ENCODE peak calls at places on chromosomes 16 and 17, in four cellular contexts. One of them, this sample, is unnamed.

GRCh38 chr17:33895491-33895890 is 359.6 kb upstream of the CCL2 start:
- DNase-seq in choroid plexus epithelial cell: no peak
- DNase-seq in uterus: no peak
- DNase-seq in WTC11: no peak
- DNase-seq in this sample: no peak

GRCh38 chr16:14353340-14353739 is 276.7 kb downstream of the PARN start:
- DNase-seq in choroid plexus epithelial cell: no peak
- DNase-seq in uterus: no peak
- DNase-seq in WTC11: no peak
- DNase-seq in this sample: no peak

GRCh38 chr16:49491736-49492089 is 118.1 kb downstream of the C16orf78 start:
- DNase-seq in choroid plexus epithelial cell: peak
- DNase-seq in uterus: peak
- DNase-seq in WTC11: peak
- DNase-seq in this sample: peak

GRCh38 chr17:50056961-50057330 is 1.0 kb downstream of the ITGA3 start:
- DNase-seq in choroid plexus epithelial cell: peak
- DNase-seq in uterus: no peak
- DNase-seq in WTC11: peak
- DNase-seq in this sample: no peak

GRCh38 chr17:20256144-20256543 is 211.2 kb downstream of the LGALS9B start:
- DNase-seq in choroid plexus epithelial cell: no peak
- DNase-seq in uterus: no peak
- DNase-seq in WTC11: no peak
- DNase-seq in this sample: no peak

GRCh38 chr16:67961551-67961957 is 6.9 kb downstream of the SLC12A4 start:
- DNase-seq in choroid plexus epithelial cell: no peak
- DNase-seq in uterus: no peak
- DNase-seq in WTC11: no peak
- DNase-seq in this sample: no peak

GRCh38 chr17:70956731-70957130 is 787.4 kb downstream of the KCNJ2 start:
- DNase-seq in choroid plexus epithelial cell: no peak
- DNase-seq in uterus: no peak
- DNase-seq in WTC11: no peak
- DNase-seq in this sample: no peak

GRCh38 chr17:15279011-15279477 is 13.9 kb upstream of the PMP22 start:
- DNase-seq in choroid plexus epithelial cell: peak
- DNase-seq in uterus: no peak
- DNase-seq in WTC11: no peak
- DNase-seq in this sample: no peak

GRCh38 chr16:58511933-58512815 is 3.1 kb upstream of the SETD6 start:
- DNase-seq in choroid plexus epithelial cell: peak
- DNase-seq in uterus: peak
- DNase-seq in WTC11: peak
- DNase-seq in this sample: peak

GRCh38 chr16:65319621-65320231 is 197.9 kb upstream of the CDH11 start:
- DNase-seq in choroid plexus epithelial cell: no peak
- DNase-seq in uterus: no peak
- DNase-seq in WTC11: no peak
- DNase-seq in this sample: no peak

GRCh38 chr17:21358682-21359482 is 17.3 kb upstream of the KCNJ12 start:
- DNase-seq in choroid plexus epithelial cell: no peak
- DNase-seq in uterus: no peak
- DNase-seq in WTC11: no peak
- DNase-seq in this sample: no peak

GRCh38 chr16:86520317-86521210 is 10.2 kb downstream of the FOXF1 start:
- DNase-seq in choroid plexus epithelial cell: peak
- DNase-seq in uterus: no peak
- DNase-seq in WTC11: no peak
- DNase-seq in this sample: no peak

GRCh38 chr17:11986939-11987329 is 10.3 kb downstream of the ZNF18 start:
- DNase-seq in choroid plexus epithelial cell: peak
- DNase-seq in uterus: no peak
- DNase-seq in WTC11: no peak
- DNase-seq in this sample: no peak

GRCh38 chr17:82358467-82359350 is at the start of gene TEX19:
- DNase-seq in choroid plexus epithelial cell: no peak
- DNase-seq in uterus: no peak
- DNase-seq in WTC11: no peak
- DNase-seq in this sample: no peak

GRCh38 chr17:73278465-73279453 is 17.1 kb upstream of the CPSF4L start:
- DNase-seq in choroid plexus epithelial cell: no peak
- DNase-seq in uterus: peak
- DNase-seq in WTC11: no peak
- DNase-seq in this sample: no peak

GRCh38 chr16:65534121-65534528 is 412.3 kb upstream of the CDH11 start:
- DNase-seq in choroid plexus epithelial cell: peak
- DNase-seq in uterus: no peak
- DNase-seq in WTC11: no peak
- DNase-seq in this sample: no peak

GRCh38 chr16:78259883-78260282 is 160.4 kb downstream of the WWOX start:
- DNase-seq in choroid plexus epithelial cell: no peak
- DNase-seq in uterus: no peak
- DNase-seq in WTC11: no peak
- DNase-seq in this sample: no peak

GRCh38 chr16:80125677-80126076 is 415.1 kb upstream of the DYNLRB2 start:
- DNase-seq in choroid plexus epithelial cell: no peak
- DNase-seq in uterus: peak
- DNase-seq in WTC11: no peak
- DNase-seq in this sample: no peak

GRCh38 chr17:80454557-80455327 is 21.7 kb downstream of the NPTX1 start:
- DNase-seq in choroid plexus epithelial cell: peak
- DNase-seq in uterus: peak
- DNase-seq in WTC11: peak
- DNase-seq in this sample: peak

GRCh38 chr17:52147431-52147830 is 11.1 kb downstream of the CA10 start:
- DNase-seq in choroid plexus epithelial cell: no peak
- DNase-seq in uterus: no peak
- DNase-seq in WTC11: no peak
- DNase-seq in this sample: no peak

GRCh38 chr16:19316846-19317245 is 31.3 kb downstream of the CLEC19A start:
- DNase-seq in choroid plexus epithelial cell: no peak
- DNase-seq in uterus: no peak
- DNase-seq in WTC11: peak
- DNase-seq in this sample: no peak

GRCh38 chr16:80620656-80621605 is 80.1 kb downstream of the DYNLRB2 start:
- DNase-seq in choroid plexus epithelial cell: no peak
- DNase-seq in uterus: no peak
- DNase-seq in WTC11: no peak
- DNase-seq in this sample: peak

GRCh38 chr16:85894266-85894665 is 4.7 kb upstream of the IRF8 start:
- DNase-seq in choroid plexus epithelial cell: no peak
- DNase-seq in uterus: no peak
- DNase-seq in WTC11: peak
- DNase-seq in this sample: no peak

GRCh38 chr16:72284042-72284789 is 112.3 kb upstream of the PMFBP1 start:
- DNase-seq in choroid plexus epithelial cell: peak
- DNase-seq in uterus: no peak
- DNase-seq in WTC11: no peak
- DNase-seq in this sample: peak

GRCh38 chr16:78184554-78185183 is 85.2 kb downstream of the WWOX start:
- DNase-seq in choroid plexus epithelial cell: peak
- DNase-seq in uterus: no peak
- DNase-seq in WTC11: no peak
- DNase-seq in this sample: no peak

GRCh38 chr17:72422505-72423285 is 301.9 kb downstream of the SOX9 start:
- DNase-seq in choroid plexus epithelial cell: peak
- DNase-seq in uterus: no peak
- DNase-seq in WTC11: no peak
- DNase-seq in this sample: no peak

GRCh38 chr17:41784207-41784744 is 2.2 kb downstream of the JUP start:
- DNase-seq in choroid plexus epithelial cell: peak
- DNase-seq in uterus: peak
- DNase-seq in WTC11: peak
- DNase-seq in this sample: no peak

GRCh38 chr17:75636381-75637142 is 3.3 kb downstream of the SMIM5 start:
- DNase-seq in choroid plexus epithelial cell: no peak
- DNase-seq in uterus: no peak
- DNase-seq in WTC11: no peak
- DNase-seq in this sample: peak

GRCh38 chr17:78324391-78325075 is 35.3 kb downstream of the SOCS3 start:
- DNase-seq in choroid plexus epithelial cell: peak
- DNase-seq in uterus: peak
- DNase-seq in WTC11: peak
- DNase-seq in this sample: no peak

GRCh38 chr17:3554440-3554839 is 3.2 kb downstream of the TRPV3 start:
- DNase-seq in choroid plexus epithelial cell: no peak
- DNase-seq in uterus: no peak
- DNase-seq in WTC11: no peak
- DNase-seq in this sample: no peak

GRCh38 chr17:3552916-3553315 is 4.7 kb downstream of the TRPV3 start:
- DNase-seq in choroid plexus epithelial cell: no peak
- DNase-seq in uterus: no peak
- DNase-seq in WTC11: no peak
- DNase-seq in this sample: no peak

GRCh38 chr17:3553419-3554401 is 3.9 kb downstream of the TRPV3 start:
- DNase-seq in choroid plexus epithelial cell: no peak
- DNase-seq in uterus: no peak
- DNase-seq in WTC11: no peak
- DNase-seq in this sample: no peak

GRCh38 chr17:3549610-3550162 is 7.9 kb downstream of the TRPV3 start:
- DNase-seq in choroid plexus epithelial cell: no peak
- DNase-seq in uterus: no peak
- DNase-seq in WTC11: no peak
- DNase-seq in this sample: no peak

DNA sequence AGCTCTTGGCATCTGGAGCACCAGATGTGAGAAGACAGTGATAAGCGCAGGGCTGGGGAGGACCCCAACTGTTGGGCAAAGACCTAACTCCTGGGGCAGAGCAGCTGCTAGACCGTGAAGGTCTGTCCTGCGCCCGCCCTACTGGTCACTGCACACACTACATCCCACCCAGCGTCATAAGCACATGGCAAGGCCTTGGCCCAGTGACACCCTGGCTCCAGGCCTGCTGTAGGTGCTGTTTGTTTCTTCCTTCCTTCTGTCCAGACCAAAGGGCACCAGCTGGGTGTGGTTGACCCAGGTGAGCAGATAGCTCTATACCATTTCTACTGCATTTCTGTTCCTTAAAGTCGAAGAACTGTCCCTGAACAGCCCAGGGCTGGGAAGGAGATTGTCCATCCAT is 6.4 kb downstream of the TRPV3 start:
- DNase-seq in choroid plexus epithelial cell: no peak
- DNase-seq in uterus: no peak
- DNase-seq in WTC11: no peak
- DNase-seq in this sample: no peak
- TF ChIP-seq CTCF in choroid plexus epithelial cell: peak
- TF ChIP-seq CTCF in uterus: no peak
- TF ChIP-seq CTCF in WTC11: no peak
- TF ChIP-seq CTCF in this sample: no peak

DNA sequence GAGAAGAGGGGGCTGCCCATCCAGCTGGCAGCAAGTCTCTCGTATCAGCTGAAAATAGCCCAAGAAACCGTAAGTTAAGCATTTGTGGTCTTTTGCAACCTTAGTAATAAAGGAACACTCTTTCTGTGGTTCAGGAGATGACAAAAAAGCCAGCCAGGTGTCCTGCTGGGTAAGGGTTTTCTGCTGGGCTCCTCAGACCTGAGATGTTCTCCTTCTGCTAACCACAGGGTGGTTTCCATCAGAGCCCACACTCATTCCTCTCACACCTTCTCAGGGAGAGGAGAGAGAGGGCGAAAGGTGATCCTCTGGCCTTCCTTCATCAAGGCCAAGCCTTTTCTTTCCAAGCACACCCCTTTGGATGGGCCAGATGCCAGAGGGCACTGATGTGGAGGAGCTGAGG is 70.7 kb downstream of the TEX14 start:
- DNase-seq in choroid plexus epithelial cell: no peak
- DNase-seq in uterus: no peak
- DNase-seq in WTC11: no peak
- DNase-seq in this sample: no peak
- TF ChIP-seq CTCF in choroid plexus epithelial cell: no peak
- TF ChIP-seq CTCF in uterus: no peak
- TF ChIP-seq CTCF in WTC11: no peak
- TF ChIP-seq CTCF in this sample: no peak

GRCh38 chr17:1646199-1646875 is 805 bp upstream of the SCARF1 start:
- DNase-seq in choroid plexus epithelial cell: no peak
- DNase-seq in uterus: no peak
- DNase-seq in WTC11: no peak
- DNase-seq in this sample: no peak

GRCh38 chr17:1649116-1649843 is 386 bp downstream of the RILP start:
- DNase-seq in choroid plexus epithelial cell: peak
- DNase-seq in uterus: peak
- DNase-seq in WTC11: peak
- DNase-seq in this sample: peak

GRCh38 chr17:1649844-1650409 is at the start of gene RILP:
- DNase-seq in choroid plexus epithelial cell: no peak
- DNase-seq in uterus: peak
- DNase-seq in WTC11: peak
- DNase-seq in this sample: no peak

GRCh38 chr17:1648582-1649115 is 1.0 kb downstream of the RILP start:
- DNase-seq in choroid plexus epithelial cell: peak
- DNase-seq in uterus: peak
- DNase-seq in WTC11: peak
- DNase-seq in this sample: peak

DNA sequence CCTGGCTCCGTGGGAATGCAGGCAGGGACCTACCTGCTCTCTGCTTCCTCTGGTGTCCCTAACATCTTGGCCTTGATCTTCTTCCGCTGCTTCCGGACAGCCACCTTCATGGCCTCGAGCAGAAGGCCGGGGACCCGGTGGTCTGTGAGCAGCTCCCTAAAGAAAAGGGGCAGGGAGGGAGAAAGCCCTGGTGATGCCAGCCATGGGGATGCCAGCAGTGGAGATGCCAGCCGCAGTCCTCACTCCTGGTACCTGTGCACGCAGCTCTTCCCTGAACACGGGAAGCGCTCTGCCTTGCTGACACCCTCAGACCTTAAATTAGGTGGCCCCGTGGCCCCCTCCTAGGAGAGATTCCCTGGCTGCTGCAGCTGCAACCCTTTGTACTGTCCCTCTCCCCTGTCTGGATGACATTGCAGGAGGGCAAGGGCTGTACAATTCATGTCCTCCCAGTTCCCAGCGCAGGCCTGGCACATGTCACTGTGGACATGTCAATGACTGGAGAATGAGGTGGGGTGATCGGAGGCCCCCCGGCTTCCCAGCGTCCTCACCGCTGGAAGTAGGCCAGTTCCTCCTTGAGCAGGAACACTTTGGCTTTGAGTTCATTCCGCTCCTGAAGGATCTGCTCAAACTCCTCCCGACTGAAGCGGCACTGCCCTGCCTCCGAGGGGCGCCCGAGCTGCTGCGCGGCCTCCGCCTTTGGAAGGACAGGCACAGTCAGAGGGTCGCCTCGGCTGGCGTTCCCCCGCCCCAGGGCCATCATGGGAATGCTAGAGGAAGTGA is 1.7 kb downstream of the RILP start:
- DNase-seq in choroid plexus epithelial cell: no peak
- DNase-seq in uterus: no peak
- DNase-seq in WTC11: peak
- DNase-seq in this sample: peak
- TF ChIP-seq CTCF in choroid plexus epithelial cell: no peak
- TF ChIP-seq CTCF in uterus: no peak
- TF ChIP-seq CTCF in WTC11: no peak
- TF ChIP-seq CTCF in this sample: no peak

GRCh38 chr17:10186771-10187425 is 11.5 kb downstream of the GAS7 start:
- DNase-seq in choroid plexus epithelial cell: no peak
- DNase-seq in uterus: no peak
- DNase-seq in WTC11: no peak
- DNase-seq in this sample: no peak
- TF ChIP-seq CTCF in choroid plexus epithelial cell: no peak
- TF ChIP-seq CTCF in uterus: no peak
- TF ChIP-seq CTCF in WTC11: no peak
- TF ChIP-seq CTCF in this sample: no peak

This sample was measured in glutamatergic neuron.